ENCODE peak calls at places on chromosomes 6 and 20, in seven cellular contexts. W, E, O, Q, T, L and N are unnamed samples.

GRCh38 chr6:105474234-105474633 is 71.4 kb upstream of the PREP start:
- DNase-seq in O (no peak), W (peak), E (peak), T (no peak), Q (no peak), L (no peak), N (no peak)

GRCh38 chr20:32625996-32626395 is 40.9 kb upstream of the NOL4L start:
- DNase-seq in O (no peak), L (no peak), Q (no peak), W (no peak), E (no peak), T (no peak), N (no peak)

GRCh38 chr6:105179244-105180065 is at the start of gene POPDC3:
- DNase-seq in L (no peak), E (peak), W (peak), O (peak), Q (no peak), T (no peak), N (no peak)

GRCh38 chr6:75796723-75797122 is 47.7 kb downstream of the MYO6 start:
- DNase-seq in O (no peak), E (no peak), L (no peak), T (no peak), W (no peak), Q (no peak), N (no peak)

GRCh38 chr20:2108987-2109386 is 7.4 kb downstream of the STK35 start:
- DNase-seq in Q (no peak), E (no peak), T (no peak), O (peak), L (no peak), W (no peak), N (no peak)

GRCh38 chr6:165206798-165207197 is 102.6 kb downstream of the C6orf118 start:
- DNase-seq in W (no peak), T (no peak), E (no peak), L (no peak), O (no peak), Q (no peak), N (no peak)

GRCh38 chr6:148971027-148971927 is 224.4 kb downstream of the UST start:
- DNase-seq in O (peak), Q (no peak), E (no peak), W (no peak), L (no peak), T (no peak), N (no peak)

GRCh38 chr6:145729887-145730286 is 5.4 kb downstream of the EPM2A start:
- DNase-seq in Q (no peak), E (no peak), W (no peak), L (no peak), T (no peak), O (no peak), N (no peak)

GRCh38 chr6:90715093-90715655 is 128.3 kb upstream of the MAP3K7 start:
- DNase-seq in O (peak), L (no peak), W (no peak), E (no peak), T (no peak), Q (peak), N (no peak)

GRCh38 chr20:46065006-46065405 is 24.8 kb downstream of the NCOA5 start:
- DNase-seq in W (no peak), O (no peak), E (no peak), T (no peak), L (no peak), Q (no peak), N (no peak)

GRCh38 chr6:2505624-2506023 is 245.1 kb downstream of the MYLK4 start:
- DNase-seq in W (peak), Q (no peak), T (no peak), L (no peak), E (no peak), O (no peak), N (no peak)

GRCh38 chr6:82331031-82331773 is 32.4 kb upstream of the TPBG start:
- DNase-seq in L (no peak), Q (no peak), E (no peak), W (no peak), O (peak), T (no peak), N (no peak)

GRCh38 chr6:128713461-128713860 is 169.5 kb upstream of the LAMA2 start:
- DNase-seq in Q (no peak), E (no peak), O (no peak), W (no peak), L (no peak), T (no peak), N (no peak)